ENCODE peak calls at places on chromosomes 7 and 10, in seven cellular contexts. One of them, this sample, is unnamed.
A peak's percentile ranks its signal among the peaks of the same experiment; 100 is the strongest.

GRCh38 chr7:16268821-16269768 is 152.2 kb downstream of the CRPPA start:
- DNase-seq in sigmoid colon: no peak
- DNase-seq in A549: no peak
- DNase-seq in ovary: no peak
- DNase-seq in stomach: no peak
- DNase-seq in H1: no peak
- DNase-seq in upper lobe of left lung: no peak
- DNase-seq in this sample: no peak

GRCh38 chr10:89156161-89156560 is 51.0 kb downstream of the CH25H start:
- DNase-seq in sigmoid colon: no peak
- DNase-seq in A549: no peak
- DNase-seq in ovary: no peak
- DNase-seq in stomach: no peak
- DNase-seq in H1: no peak
- DNase-seq in upper lobe of left lung: no peak
- DNase-seq in this sample: no peak

GRCh38 chr10:104259456-104259855 is 4.8 kb downstream of the GSTO1 start:
- DNase-seq in sigmoid colon: no peak
- DNase-seq in A549: no peak
- DNase-seq in ovary: no peak
- DNase-seq in stomach: no peak
- DNase-seq in H1: no peak
- DNase-seq in upper lobe of left lung: no peak
- DNase-seq in this sample: no peak

GRCh38 chr10:122495406-122496340 is 34.3 kb downstream of the HTRA1 start:
- DNase-seq in sigmoid colon: no peak
- DNase-seq in A549: no peak
- DNase-seq in ovary: no peak
- DNase-seq in stomach: no peak
- DNase-seq in H1: no peak
- DNase-seq in upper lobe of left lung: peak; percentile 72
- DNase-seq in this sample: no peak

GRCh38 chr7:130894146-130895005 is 160.4 kb upstream of the KLF14 start:
- DNase-seq in sigmoid colon: peak; percentile 78
- DNase-seq in A549: peak; percentile 80
- DNase-seq in ovary: peak; percentile 85
- DNase-seq in stomach: peak; percentile 73
- DNase-seq in H1: no peak
- DNase-seq in upper lobe of left lung: peak; percentile 97
- DNase-seq in this sample: no peak

GRCh38 chr7:97731736-97732370 is at the start of gene TAC1:
- DNase-seq in sigmoid colon: no peak
- DNase-seq in A549: no peak
- DNase-seq in ovary: no peak
- DNase-seq in stomach: no peak
- DNase-seq in H1: no peak
- DNase-seq in upper lobe of left lung: no peak
- DNase-seq in this sample: no peak

GRCh38 chr10:114943000-114943399 is 5.0 kb downstream of the TRUB1 start:
- DNase-seq in sigmoid colon: no peak
- DNase-seq in A549: no peak
- DNase-seq in ovary: no peak
- DNase-seq in stomach: no peak
- DNase-seq in H1: no peak
- DNase-seq in upper lobe of left lung: no peak
- DNase-seq in this sample: no peak

GRCh38 chr7:133300811-133301210 is 47.9 kb downstream of the EXOC4 start:
- DNase-seq in sigmoid colon: no peak
- DNase-seq in A549: no peak
- DNase-seq in ovary: no peak
- DNase-seq in stomach: no peak
- DNase-seq in H1: no peak
- DNase-seq in upper lobe of left lung: no peak
- DNase-seq in this sample: no peak

GRCh38 chr10:110503528-110504110 is 5.9 kb downstream of the DUSP5 start:
- DNase-seq in sigmoid colon: peak; percentile 63
- DNase-seq in A549: no peak
- DNase-seq in ovary: no peak
- DNase-seq in stomach: no peak
- DNase-seq in H1: no peak
- DNase-seq in upper lobe of left lung: no peak
- DNase-seq in this sample: no peak

GRCh38 chr10:110505130-110505815 is 7.6 kb downstream of the DUSP5 start:
- DNase-seq in sigmoid colon: no peak
- DNase-seq in A549: no peak
- DNase-seq in ovary: no peak
- DNase-seq in stomach: no peak
- DNase-seq in H1: no peak
- DNase-seq in upper lobe of left lung: peak; percentile 32
- DNase-seq in this sample: no peak

GRCh38 chr10:110502851-110503301 is 5.2 kb downstream of the DUSP5 start:
- DNase-seq in sigmoid colon: peak; percentile 91
- DNase-seq in A549: no peak
- DNase-seq in ovary: peak; percentile 33
- DNase-seq in stomach: no peak
- DNase-seq in H1: no peak
- DNase-seq in upper lobe of left lung: peak; percentile 60
- DNase-seq in this sample: peak; percentile 49

GRCh38 chr10:110502072-110502845 is 4.6 kb downstream of the DUSP5 start:
- DNase-seq in sigmoid colon: no peak
- DNase-seq in A549: no peak
- DNase-seq in ovary: no peak
- DNase-seq in stomach: no peak
- DNase-seq in H1: no peak
- DNase-seq in upper lobe of left lung: no peak
- DNase-seq in this sample: no peak

GRCh38 chr10:110504111-110504735 is 6.5 kb downstream of the DUSP5 start:
- DNase-seq in sigmoid colon: peak; percentile 75
- DNase-seq in A549: no peak
- DNase-seq in ovary: peak; percentile 44
- DNase-seq in stomach: peak; percentile 41
- DNase-seq in H1: no peak
- DNase-seq in upper lobe of left lung: peak; percentile 64
- DNase-seq in this sample: peak; percentile 55
- TF ChIP-seq POLR2A in sigmoid colon: no peak
- TF ChIP-seq POLR2A in A549: no peak
- TF ChIP-seq POLR2A in ovary: no peak
- TF ChIP-seq POLR2A in stomach: no peak
- TF ChIP-seq POLR2A in H1: no peak
- TF ChIP-seq POLR2A in upper lobe of left lung: no peak
- TF ChIP-seq POLR2A in this sample: no peak

GRCh38 chr7:68684246-68684850 is 913.9 kb upstream of the AUTS2 start:
- DNase-seq in sigmoid colon: no peak
- DNase-seq in A549: no peak
- DNase-seq in ovary: no peak
- DNase-seq in stomach: no peak
- DNase-seq in H1: no peak
- DNase-seq in upper lobe of left lung: no peak
- DNase-seq in this sample: no peak
- TF ChIP-seq EP300 in sigmoid colon: no peak
- TF ChIP-seq EP300 in A549: no peak
- TF ChIP-seq EP300 in ovary: no peak
- TF ChIP-seq EP300 in stomach: no peak
- TF ChIP-seq EP300 in H1: no peak
- TF ChIP-seq EP300 in upper lobe of left lung: no peak
- TF ChIP-seq EP300 in this sample: no peak

GRCh38 chr7:142835487-142835886 is 19.4 kb upstream of the EPHB6 start:
- DNase-seq in sigmoid colon: no peak
- DNase-seq in A549: no peak
- DNase-seq in ovary: no peak
- DNase-seq in stomach: no peak
- DNase-seq in H1: no peak
- DNase-seq in upper lobe of left lung: no peak
- DNase-seq in this sample: no peak

GRCh38 chr7:142842251-142842766 is 12.6 kb upstream of the EPHB6 start:
- DNase-seq in sigmoid colon: no peak
- DNase-seq in A549: no peak
- DNase-seq in ovary: no peak
- DNase-seq in stomach: no peak
- DNase-seq in H1: no peak
- DNase-seq in upper lobe of left lung: no peak
- DNase-seq in this sample: no peak

GRCh38 chr7:142833174-142834027 is 21.5 kb upstream of the EPHB6 start:
- DNase-seq in sigmoid colon: no peak
- DNase-seq in A549: no peak
- DNase-seq in ovary: no peak
- DNase-seq in stomach: no peak
- DNase-seq in H1: no peak
- DNase-seq in upper lobe of left lung: no peak
- DNase-seq in this sample: no peak

GRCh38 chr7:142838461-142839213 is 16.2 kb upstream of the EPHB6 start:
- DNase-seq in sigmoid colon: no peak
- DNase-seq in A549: no peak
- DNase-seq in ovary: no peak
- DNase-seq in stomach: no peak
- DNase-seq in H1: no peak
- DNase-seq in upper lobe of left lung: no peak
- DNase-seq in this sample: no peak
- TF ChIP-seq POLR2A in sigmoid colon: no peak
- TF ChIP-seq POLR2A in A549: no peak
- TF ChIP-seq POLR2A in ovary: no peak
- TF ChIP-seq POLR2A in stomach: no peak
- TF ChIP-seq POLR2A in H1: no peak
- TF ChIP-seq POLR2A in upper lobe of left lung: no peak
- TF ChIP-seq POLR2A in this sample: no peak

DNA sequence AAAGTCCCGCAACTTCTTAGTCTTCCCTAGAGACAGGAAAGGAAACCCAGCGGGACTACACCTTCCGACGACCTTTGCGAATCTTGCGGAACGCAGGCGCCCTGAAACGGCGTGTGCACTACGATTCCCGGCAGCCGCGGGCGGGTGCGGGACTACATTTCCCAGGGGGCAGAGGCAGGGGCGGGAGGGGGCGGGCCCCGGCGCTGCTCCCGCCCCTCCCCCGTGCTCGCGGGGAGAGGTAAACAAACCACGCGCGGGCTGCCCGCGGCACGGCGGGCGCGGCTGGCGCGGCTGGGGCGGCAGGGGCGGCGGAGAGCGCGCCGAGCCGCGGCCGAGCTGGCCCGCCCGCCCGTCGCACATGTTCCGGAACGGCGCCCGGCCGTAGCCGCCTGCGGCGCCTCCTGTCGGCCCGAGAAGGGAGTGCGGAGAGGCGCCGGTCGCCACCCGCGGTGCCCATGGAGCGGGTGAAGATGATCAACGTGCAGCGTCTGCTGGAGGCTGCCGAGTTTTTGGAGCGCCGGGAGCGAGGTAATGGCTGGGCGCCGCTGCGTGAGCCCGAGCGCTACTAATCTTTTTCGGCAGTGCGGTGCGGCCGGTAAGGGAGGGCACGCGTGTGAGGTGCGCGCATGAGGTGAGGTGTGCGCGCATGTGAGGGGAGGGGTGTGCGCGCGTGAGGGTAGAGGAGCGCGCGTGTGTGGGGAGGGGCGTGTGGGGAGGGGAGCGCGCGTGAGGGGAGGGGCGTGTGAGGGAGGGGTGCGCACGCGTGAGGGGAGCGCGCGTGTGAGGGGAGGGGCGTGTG is 18.6 kb downstream of the MXI1 start:
- DNase-seq in sigmoid colon: peak; percentile 97
- DNase-seq in A549: peak; percentile 74
- DNase-seq in ovary: peak; percentile 91
- DNase-seq in stomach: peak; percentile 93
- DNase-seq in H1: peak; percentile 79
- DNase-seq in upper lobe of left lung: peak; percentile 90
- DNase-seq in this sample: peak; percentile 93
- TF ChIP-seq EP300 in sigmoid colon: no peak
- TF ChIP-seq EP300 in A549: no peak
- TF ChIP-seq EP300 in ovary: peak; percentile 31
- TF ChIP-seq EP300 in stomach: no peak
- TF ChIP-seq EP300 in H1: no peak
- TF ChIP-seq EP300 in upper lobe of left lung: no peak
- TF ChIP-seq EP300 in this sample: no peak

This sample was measured in transverse colon.